ENCODE peak calls at places on chromosomes 5 and 9, in six cellular contexts. O, R, P, I, T and A are unnamed samples. For H3K4me1, the result is how much of the 10 kb centered on the place peaks cover.

GRCh38 chr5:38607930-38608545 is 51.6 kb upstream of the LIFR start:
- ATAC-seq in O (no peak), R (no peak), P (peak), I (peak), T (no peak), A (no peak)

GRCh38 chr9:136665704-136666363 is 3.1 kb downstream of the EGFL7 start:
- ATAC-seq in O (no peak), R (no peak), P (no peak), I (no peak), T (no peak), A (peak)

GRCh38 chr5:31232273-31232888 is 38.9 kb downstream of the CDH6 start:
- ATAC-seq in O (peak), R (peak), P (peak), I (peak), T (peak), A (no peak)

GRCh38 chr5:174493536-174493935 is 230.8 kb upstream of the MSX2 start:
- ATAC-seq in O (no peak), R (no peak), P (no peak), I (no peak), T (no peak), A (no peak)

GRCh38 chr5:56350595-56351170 is 117.6 kb upstream of the ANKRD55 start:
- ATAC-seq in O (peak), R (peak), P (peak), I (no peak), T (peak), A (peak)

GRCh38 chr9:80605129-80605528 is 1033.4 kb downstream of the TLE4 start:
- ATAC-seq in O (peak), R (peak), P (peak), I (no peak), T (no peak), A (no peak)

GRCh38 chr5:127518319-127518621 is 830 bp downstream of the PRRC1 start:
- ATAC-seq in O (no peak), R (no peak), P (no peak), I (no peak), T (no peak), A (no peak)

GRCh38 chr5:173187054-173187743 is 42.9 kb downstream of the BNIP1 start:
- ATAC-seq in O (peak), R (peak), P (peak), I (peak), T (peak), A (no peak)

GRCh38 chr5:146797683-146798082 is 80.9 kb downstream of the PPP2R2B start:
- ATAC-seq in O (no peak), R (no peak), P (no peak), I (no peak), T (no peak), A (no peak)

GRCh38 chr9:70395652-70396051 is 18.8 kb downstream of the KLF9 start:
- ATAC-seq in O (no peak), R (no peak), P (no peak), I (no peak), T (no peak), A (no peak)

GRCh38 chr5:6365142-6365976 is 13.0 kb downstream of the MED10 start:
- ATAC-seq in O (peak), R (peak), P (no peak), I (peak), T (no peak), A (no peak)

GRCh38 chr5:159209438-159210305 is at the start of gene RNF145:
- ATAC-seq in O (peak), R (peak), P (peak), I (peak), T (peak), A (peak)

GRCh38 chr9:109506097-109506712 is 8.1 kb upstream of the PTPN3 start:
- ATAC-seq in O (no peak), R (peak), P (peak), I (no peak), T (peak), A (no peak)

GRCh38 chr5:18397393-18397792 is 763.1 kb downstream of the TAF11L14 start:
- ATAC-seq in O (no peak), R (no peak), P (no peak), I (no peak), T (no peak), A (no peak)

GRCh38 chr5:169838688-169839087 is 141.6 kb downstream of the INSYN2B start:
- ATAC-seq in O (no peak), R (no peak), P (no peak), I (no peak), T (peak), A (no peak)

GRCh38 chr9:108056083-108056804 is 566.7 kb upstream of the KLF4 start:
- ATAC-seq in O (no peak), R (no peak), P (no peak), I (no peak), T (no peak), A (no peak)

GRCh38 chr5:59206132-59206581 is 623.3 kb downstream of the RAB3C start:
- ATAC-seq in O (peak), R (no peak), P (peak), I (no peak), T (no peak), A (peak)
- TF ChIP-seq EP300 in O (no peak), R (no peak), P (no peak), I (no peak), T (no peak), A (no peak)

GRCh38 chr9:37420271-37421215 is 2.0 kb upstream of the GRHPR start:
- ATAC-seq in O (no peak), R (no peak), P (no peak), I (no peak), T (no peak), A (no peak)

GRCh38 chr9:37419204-37419603 is 3.3 kb upstream of the GRHPR start:
- ATAC-seq in O (no peak), R (no peak), P (no peak), I (no peak), T (no peak), A (no peak)

GRCh38 chr9:37415011-37415719 is 7.3 kb upstream of the GRHPR start:
- ATAC-seq in O (peak), R (peak), P (peak), I (peak), T (peak), A (peak)

GRCh38 chr9:37417252-37417803 is 5.2 kb upstream of the GRHPR start:
- ATAC-seq in O (no peak), R (peak), P (no peak), I (no peak), T (no peak), A (no peak)

GRCh38 chr9:37417857-37418618 is 4.5 kb upstream of the GRHPR start:
- ATAC-seq in O (no peak), R (peak), P (no peak), I (no peak), T (no peak), A (no peak)
- H3K4me1 ChIP-seq in O (under half), R (half or more), P (under half), I (under half), T (under half), A (under half)

GRCh38 chr9:7342229-7342628 is 457.3 kb downstream of the DMAC1 start:
- ATAC-seq in O (no peak), R (no peak), P (no peak), I (no peak), T (peak), A (no peak)

GRCh38 chr9:7346144-7346543 is 453.4 kb downstream of the DMAC1 start:
- ATAC-seq in O (no peak), R (no peak), P (no peak), I (no peak), T (no peak), A (no peak)

GRCh38 chr9:7342721-7343120 is 456.9 kb downstream of the DMAC1 start:
- ATAC-seq in O (no peak), R (no peak), P (no peak), I (no peak), T (peak), A (no peak)

GRCh38 chr9:7348692-7349091 is 450.9 kb downstream of the DMAC1 start:
- ATAC-seq in O (no peak), R (no peak), P (no peak), I (no peak), T (no peak), A (no peak)

GRCh38 chr9:7347556-7347955 is 452.0 kb downstream of the DMAC1 start:
- ATAC-seq in O (no peak), R (no peak), P (no peak), I (no peak), T (no peak), A (no peak)
- TF ChIP-seq POLR2A in O (no peak), R (no peak), P (no peak), I (no peak), T (no peak), A (no peak)

GRCh38 chr5:92309336-92309991 is 926.3 kb upstream of the ARRDC3 start:
- ATAC-seq in O (no peak), R (no peak), P (peak), I (no peak), T (peak), A (no peak)
- TF ChIP-seq EP300 in O (no peak), R (no peak), P (no peak), I (no peak), T (no peak), A (no peak)

GRCh38 chr9:112785981-112786380 is 35.4 kb downstream of the SNX30 start:
- ATAC-seq in O (no peak), R (no peak), P (no peak), I (no peak), T (no peak), A (no peak)
- H3K4me1 ChIP-seq in O (half or more), R (under half), P (under half), I (under half), T (under half), A (under half)